ENCODE peak calls at places on chromosomes 12 and 14, in five cellular contexts. E is neuronal stem cell, B is IMR-90, R is H1, A is mesenchymal stem cell. H is an unnamed sample. For H3K27me3 and H3K9me3, the result is how much of the 10 kb centered on the place peaks cover.

GRCh38 chr12:126171936-126172559 is 1106.8 kb downstream of the AACS start:
- DNase-seq in B (no peak), A (no peak), E (no peak), R (no peak), H (no peak)

GRCh38 chr12:46446645-46447044 is 74.1 kb upstream of the SLC38A2 start:
- DNase-seq in R (no peak), B (no peak), A (peak), E (no peak), H (no peak)

GRCh38 chr12:14384783-14385638 is 19.5 kb downstream of the ATF7IP start:
- DNase-seq in R (peak), B (peak), E (peak), A (peak), H (peak)

GRCh38 chr12:82686223-82687019 is at the start of gene TMTC2:
- DNase-seq in R (peak), B (peak), E (peak), A (peak), H (peak)

GRCh38 chr14:69617796-69618195 is 6.4 kb downstream of the SUSD6 start:
- DNase-seq in R (no peak), A (no peak), B (no peak), E (no peak), H (no peak)

GRCh38 chr14:20904393-20905029 is 13.3 kb downstream of the RNASE3 start:
- DNase-seq in A (no peak), R (peak), B (no peak), E (peak), H (peak)

GRCh38 chr14:96231731-96232130 is 24.3 kb upstream of the BDKRB1 start:
- DNase-seq in A (no peak), E (no peak), B (no peak), R (no peak), H (no peak)

GRCh38 chr14:104554608-104555401 is 24.8 kb upstream of the C14orf180 start:
- DNase-seq in E (no peak), B (no peak), A (no peak), R (no peak), H (no peak)

GRCh38 chr14:106141242-106142220 is 615.1 kb downstream of the TMEM121 start:
- DNase-seq in R (no peak), B (no peak), E (no peak), A (no peak), H (no peak)

GRCh38 chr12:89494411-89495231 is 30.0 kb downstream of the GALNT4 start:
- DNase-seq in A (peak), R (no peak), E (no peak), B (peak), H (no peak)

DNA sequence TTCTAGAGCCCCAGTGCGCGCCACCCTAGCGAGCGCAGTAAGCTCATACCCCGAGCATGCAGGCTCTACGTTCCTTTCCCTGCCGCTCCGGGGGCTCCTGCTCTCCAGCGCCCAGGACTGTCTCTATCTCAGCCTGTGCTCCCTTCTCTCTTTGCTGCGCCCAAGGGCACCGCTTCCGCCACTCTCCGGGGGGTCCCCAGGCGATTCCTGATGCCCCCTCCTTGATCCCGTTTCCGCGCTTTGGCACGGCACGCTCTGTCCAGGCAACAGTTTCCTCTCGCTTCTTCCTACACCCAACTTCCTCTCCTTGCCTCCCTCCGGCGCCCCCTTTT is 791 bp downstream of the TMEM233 start:
- DNase-seq in R (peak), A (no peak), E (peak), B (no peak), H (peak)
- H3K27me3 ChIP-seq in R (half or more), A (under half), E (under half), B (under half), H (under half)

GRCh38 chr12:119090276-119090675 is 88.5 kb upstream of the HSPB8 start:
- DNase-seq in E (no peak), R (no peak), B (no peak), A (no peak), H (no peak)
- H3K9me3 ChIP-seq in E (under half), R (under half), B (under half), A (under half), H (under half)

GRCh38 chr12:111599459-111600295 is 562 bp upstream of the ATXN2 start:
- DNase-seq in E (peak), B (peak), A (peak), R (peak), H (peak)
- H3K14ac ChIP-seq in E (peak), B (peak), A (peak), R (no peak), H (peak)

DNA sequence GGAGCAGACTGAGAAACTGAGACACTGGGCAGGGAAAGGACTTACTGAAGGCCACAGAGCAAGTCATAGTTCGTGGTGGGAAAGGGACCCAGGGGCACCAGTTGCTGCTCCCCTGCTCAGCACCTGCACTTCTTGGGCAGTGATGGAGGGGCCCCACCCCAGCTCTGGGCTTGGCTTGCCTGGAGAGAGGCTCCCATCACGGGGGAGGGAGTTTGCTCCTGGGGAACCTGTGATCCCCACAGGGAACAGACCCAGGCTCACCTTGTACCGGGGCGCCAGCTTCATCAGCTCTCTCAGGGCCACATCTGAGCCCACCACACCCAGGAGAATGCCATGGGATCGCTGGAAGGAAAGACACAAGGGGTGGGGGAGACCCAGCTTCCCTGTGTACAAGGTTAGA is 39.8 kb downstream of the CACNA2D4 start:
- DNase-seq in R (peak), B (no peak), A (no peak), E (no peak), H (peak)
- H3K27me3 ChIP-seq in R (under half), B (half or more), A (half or more), E (under half), H (under half)

DNA sequence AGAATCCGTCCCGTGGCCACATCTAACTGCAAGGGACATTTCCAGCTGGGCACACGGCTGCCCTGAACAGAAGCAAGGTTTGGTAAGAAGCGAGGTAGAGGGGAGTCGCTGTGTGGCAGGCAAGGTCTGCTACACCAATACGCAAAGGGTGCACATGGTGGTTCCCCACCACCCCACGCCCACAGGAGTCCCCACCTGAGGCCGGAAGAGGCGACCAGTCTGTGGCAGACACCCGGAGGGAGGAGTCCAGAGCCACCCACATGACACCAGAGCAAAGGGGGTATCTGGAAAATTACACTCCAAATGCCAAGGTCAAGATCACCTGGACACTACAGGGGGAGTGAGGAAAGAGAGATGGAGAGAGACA is 47.1 kb upstream of the GALNT9 start:
- DNase-seq in E (no peak), B (no peak), R (no peak), A (no peak), H (no peak)
- H3K9me3 ChIP-seq in E (under half), B (under half), R (under half), A (under half), H (under half)

GRCh38 chr14:99432491-99432890 is 48.2 kb downstream of the SETD3 start:
- DNase-seq in B (no peak), E (no peak), R (no peak), A (no peak), H (no peak)

GRCh38 chr14:99437706-99438105 is 43.0 kb downstream of the SETD3 start:
- DNase-seq in E (no peak), R (no peak), A (no peak), B (no peak), H (no peak)

GRCh38 chr14:99440278-99440677 is 40.4 kb downstream of the SETD3 start:
- DNase-seq in B (no peak), E (no peak), R (peak), A (no peak), H (no peak)

GRCh38 chr14:99435327-99435726 is 45.3 kb downstream of the SETD3 start:
- DNase-seq in B (no peak), A (peak), E (no peak), R (peak), H (no peak)

GRCh38 chr14:99436247-99437180 is 44.1 kb downstream of the SETD3 start:
- DNase-seq in E (no peak), A (peak), R (peak), B (peak), H (no peak)
- H3K14ac ChIP-seq in E (peak), A (no peak), R (no peak), B (no peak), H (no peak)

DNA sequence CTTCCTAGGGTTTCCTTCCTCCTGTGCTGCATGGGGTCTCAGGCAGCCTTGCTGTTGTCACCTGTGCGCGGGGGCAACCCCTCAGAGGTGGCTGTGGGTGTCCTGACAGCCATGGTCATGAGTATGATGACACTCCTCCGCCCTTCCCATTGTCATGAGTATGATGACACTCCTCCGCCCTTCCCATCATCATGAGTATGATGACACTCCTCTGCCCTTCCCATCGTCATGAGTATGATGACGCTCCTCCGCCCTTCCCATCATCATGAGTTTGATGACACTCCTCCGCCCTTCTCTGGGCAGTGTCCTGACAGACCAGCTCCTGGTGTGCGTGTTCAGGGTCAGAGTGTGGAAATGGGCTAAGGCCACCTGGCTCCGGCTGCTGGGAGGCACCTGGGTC is 39.9 kb downstream of the FBRSL1 start:
- DNase-seq in E (no peak), R (no peak), A (no peak), B (no peak), H (no peak)
- H3K27me3 ChIP-seq in E (under half), R (under half), A (under half), B (under half), H (under half)

GRCh38 chr12:133233006-133233405 is 2.7 kb downstream of the ANHX start:
- DNase-seq in B (no peak), A (no peak), R (no peak), E (no peak), H (no peak)
- H3K9me3 ChIP-seq in B (half or more), A (under half), R (half or more), E (under half), H (half or more)

GRCh38 chr12:49641748-49642369 is 18.5 kb downstream of the PRPF40B start:
- DNase-seq in R (no peak), A (no peak), E (no peak), B (no peak), H (no peak)
- H3K14ac ChIP-seq in R (no peak), A (no peak), E (no peak), B (no peak), H (no peak)

DNA sequence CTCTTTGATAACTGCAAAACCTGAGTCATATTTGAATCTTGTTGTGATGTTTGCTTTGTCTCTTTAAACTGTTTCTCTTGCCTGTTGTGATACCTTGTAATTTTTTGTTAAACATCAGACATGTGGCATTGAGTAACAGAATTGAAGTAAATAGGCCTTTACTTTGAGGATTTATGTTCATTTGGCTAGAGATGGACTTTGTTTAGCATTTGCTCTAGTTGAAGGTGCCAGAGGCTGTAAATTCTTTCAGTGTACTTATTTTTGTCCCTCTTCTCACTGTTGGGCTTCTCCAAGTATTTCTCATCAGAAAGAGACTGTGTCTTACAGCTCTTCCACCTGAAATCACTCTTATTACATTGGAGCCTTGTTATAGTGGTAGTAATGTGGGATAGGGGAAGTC is 175.8 kb downstream of the LRFN5 start:
- DNase-seq in B (no peak), E (no peak), A (no peak), R (no peak), H (no peak)
- H3K27me3 ChIP-seq in B (under half), E (under half), A (under half), R (under half), H (under half)

H was measured in H9.